ENCODE peak calls at places on chromosomes 4 and X, in eight cellular contexts. E is esophagus squamous epithelium; U is CD4-positive, alpha-beta T cell; V is gastrocnemius medialis; P is neural crest cell; F is fibroblast of pulmonary artery; R is lower lobe of right lung; A is AG04450. H is an unnamed sample.

GRCh38 chrX:81336455-81337144 is 134.7 kb downstream of the SH3BGRL start:
- DNase-seq in F (no peak), U (no peak), P (no peak), A (no peak), R (no peak), V (no peak), E (no peak), H (no peak)

GRCh38 chr4:107183155-107183774 is 147.2 kb upstream of the DKK2 start:
- DNase-seq in E (no peak), A (peak), U (no peak), P (peak), V (peak), F (peak), R (no peak), H (peak)

GRCh38 chr4:21726255-21726815 is 222.2 kb downstream of the KCNIP4 start:
- DNase-seq in R (no peak), F (peak), U (no peak), P (no peak), E (no peak), A (no peak), V (no peak), H (no peak)

GRCh38 chrX:41265615-41266014 is 68.3 kb upstream of the DDX3X start:
- DNase-seq in E (no peak), A (peak), U (peak), P (no peak), R (no peak), V (peak), F (peak), H (no peak)

GRCh38 chrX:130079824-130080406 is 30.4 kb downstream of the ELF4 start:
- DNase-seq in A (peak), R (no peak), E (no peak), P (peak), U (peak), V (peak), F (peak), H (peak)

GRCh38 chr4:3803946-3804345 is 37.8 kb downstream of the ADRA2C start:
- DNase-seq in F (no peak), P (no peak), R (peak), U (no peak), V (no peak), A (no peak), E (no peak), H (no peak)

GRCh38 chrX:10787264-10787663 is 166.9 kb upstream of the MID1 start:
- DNase-seq in F (no peak), A (no peak), P (no peak), E (no peak), V (no peak), R (no peak), U (no peak), H (no peak)

GRCh38 chrX:10470009-10470408 is 150.4 kb downstream of the MID1 start:
- DNase-seq in P (no peak), V (no peak), A (no peak), R (no peak), F (no peak), E (no peak), U (no peak), H (no peak)

GRCh38 chrX:150227321-150227860 is 135.7 kb upstream of the MAMLD1 start:
- DNase-seq in E (no peak), A (no peak), U (no peak), P (no peak), F (no peak), R (no peak), V (no peak), H (no peak)

GRCh38 chr4:17941731-17942130 is 79.8 kb downstream of the LCORL start:
- DNase-seq in V (no peak), E (no peak), A (no peak), U (no peak), R (no peak), P (no peak), F (peak), H (no peak)

GRCh38 chrX:122091571-122091970 is 1044.2 kb downstream of the GLUD2 start:
- DNase-seq in E (no peak), U (no peak), P (no peak), V (no peak), F (no peak), R (no peak), A (no peak), H (no peak)

GRCh38 chrX:122094611-122095010 is 1047.2 kb downstream of the GLUD2 start:
- DNase-seq in E (no peak), V (no peak), F (peak), P (no peak), R (no peak), A (no peak), U (no peak), H (no peak)

GRCh38 chrX:122087353-122087752 is 1039.9 kb downstream of the GLUD2 start:
- DNase-seq in P (no peak), A (no peak), V (no peak), F (peak), U (no peak), E (no peak), R (no peak), H (no peak)

DNA sequence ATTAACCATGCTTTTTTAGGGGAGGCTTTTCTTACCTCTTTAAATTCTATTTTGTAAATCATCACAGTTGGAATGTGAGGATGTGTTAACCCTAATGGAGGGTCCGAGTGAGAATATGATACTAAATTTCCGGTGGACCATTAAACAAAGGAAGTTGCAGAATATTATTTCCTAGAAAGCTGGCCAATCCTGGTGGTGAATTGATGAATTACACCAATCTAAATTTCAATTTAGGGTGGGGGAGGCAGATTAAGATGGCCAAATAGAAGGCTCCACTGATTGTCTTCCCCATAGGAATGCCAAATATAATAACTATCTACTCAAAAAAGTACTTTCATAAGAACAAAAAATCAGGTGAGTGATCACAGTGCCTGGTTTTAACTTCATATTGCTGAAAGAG is 1045.6 kb downstream of the GLUD2 start:
- DNase-seq in R (no peak), E (no peak), A (no peak), U (no peak), P (no peak), V (no peak), F (no peak), H (no peak)
- TF ChIP-seq CTCF in R (no peak), E (no peak), A (no peak), U (no peak), P (peak), V (no peak), F (no peak), H (no peak)

DNA sequence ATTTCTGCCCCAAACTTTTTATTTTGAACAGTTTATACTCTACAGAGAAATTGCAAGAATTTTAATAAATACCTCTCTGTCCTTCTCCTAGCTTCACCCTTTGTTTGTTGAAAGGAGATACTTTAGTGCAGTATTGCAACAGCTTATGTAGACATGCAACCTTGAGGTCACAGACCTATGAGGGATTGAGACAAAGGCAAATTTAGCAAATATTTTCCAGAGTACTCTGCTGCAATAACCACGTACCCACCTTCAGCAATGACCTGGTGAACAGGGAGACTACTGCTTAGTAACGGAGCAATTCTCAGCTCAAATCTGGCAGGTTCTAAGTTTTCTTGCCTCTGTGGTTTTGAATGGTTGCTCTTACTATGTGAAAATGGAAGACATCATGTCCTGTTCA is 13.2 kb downstream of the FGA start:
- DNase-seq in U (no peak), F (no peak), R (no peak), P (no peak), E (no peak), V (no peak), A (no peak), H (no peak)
- TF ChIP-seq CTCF in U (no peak), F (no peak), R (no peak), P (no peak), E (no peak), V (no peak), A (no peak), H (no peak)

GRCh38 chr4:177547985-177548384 is 105.7 kb upstream of the AGA start:
- DNase-seq in R (no peak), U (no peak), A (no peak), V (no peak), P (no peak), E (no peak), F (no peak), H (no peak)

GRCh38 chr4:177546745-177547144 is 104.5 kb upstream of the AGA start:
- DNase-seq in V (no peak), R (no peak), A (no peak), E (no peak), F (peak), U (no peak), P (no peak), H (no peak)
- TF ChIP-seq CTCF in V (no peak), R (no peak), A (peak), E (peak), F (peak), U (no peak), P (no peak), H (no peak)

DNA sequence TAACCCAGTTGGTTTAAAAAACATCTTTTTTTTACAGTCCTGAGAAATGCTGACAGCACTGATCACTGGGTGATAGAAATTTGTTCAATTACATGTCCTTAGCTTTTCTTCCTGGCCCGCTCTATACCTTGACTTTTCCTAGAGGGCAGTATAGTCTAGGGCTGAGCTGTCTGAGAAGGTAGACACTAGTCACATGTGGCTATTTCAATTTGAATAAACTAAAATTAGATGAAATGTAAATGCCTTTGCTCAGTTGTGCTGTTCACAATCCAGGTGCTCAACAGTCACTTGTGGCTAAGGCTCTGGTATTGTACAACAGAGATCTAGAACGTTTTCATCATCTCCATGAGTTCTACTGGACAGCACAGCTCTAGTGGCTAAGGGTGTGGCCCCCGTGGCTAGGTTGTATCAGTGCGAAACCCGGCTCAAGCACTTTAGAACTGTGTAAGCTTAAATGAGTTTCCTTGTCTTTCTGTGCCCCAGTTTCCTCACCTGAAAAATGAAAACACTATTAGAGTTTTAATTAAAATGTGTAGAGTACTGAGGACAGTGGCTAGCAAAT is 111.6 kb upstream of the WDR17 start:
- DNase-seq in A (no peak), R (no peak), E (no peak), V (no peak), U (no peak), P (no peak), F (no peak), H (no peak)
- TF ChIP-seq CTCF in A (no peak), R (no peak), E (no peak), V (no peak), U (no peak), P (peak), F (no peak), H (peak)

GRCh38 chr4:163554870-163555465 is 60.5 kb downstream of the TMA16 start:
- DNase-seq in U (no peak), P (no peak), R (no peak), A (no peak), E (no peak), V (no peak), F (peak), H (no peak)

GRCh38 chr4:163553146-163553545 is 58.7 kb downstream of the TMA16 start:
- DNase-seq in V (no peak), F (no peak), R (no peak), P (no peak), U (no peak), A (no peak), E (no peak), H (no peak)

GRCh38 chr4:163558539-163559044 is 64.1 kb downstream of the TMA16 start:
- DNase-seq in P (no peak), A (no peak), U (no peak), E (no peak), V (peak), R (peak), F (no peak), H (no peak)

GRCh38 chr4:163556650-163557391 is 62.3 kb downstream of the TMA16 start:
- DNase-seq in R (no peak), E (no peak), V (no peak), A (no peak), U (no peak), P (no peak), F (no peak), H (no peak)

GRCh38 chr4:163556169-163556568 is 61.7 kb downstream of the TMA16 start:
- DNase-seq in P (no peak), V (no peak), F (no peak), R (no peak), E (no peak), A (no peak), U (no peak), H (no peak)
- TF ChIP-seq CTCF in P (peak), V (no peak), F (no peak), R (peak), E (no peak), A (peak), U (peak), H (no peak)

GRCh38 chr4:153234923-153235322 is 30.7 kb downstream of the TRIM2 start:
- DNase-seq in R (no peak), F (peak), E (no peak), U (no peak), P (no peak), V (no peak), A (no peak), H (no peak)
- TF ChIP-seq CTCF in R (no peak), F (no peak), E (no peak), U (no peak), P (no peak), V (no peak), A (no peak), H (no peak)

GRCh38 chr4:100935090-100935489 is 412.2 kb downstream of the PPP3CA start:
- DNase-seq in E (no peak), R (no peak), P (no peak), A (no peak), U (no peak), V (no peak), F (peak), H (no peak)
- TF ChIP-seq CTCF in E (peak), R (no peak), P (peak), A (peak), U (peak), V (no peak), F (peak), H (no peak)

GRCh38 chr4:74190919-74191397 is 33.0 kb downstream of the MTHFD2L start:
- DNase-seq in V (no peak), R (no peak), E (no peak), A (no peak), F (no peak), U (no peak), P (no peak), H (no peak)

GRCh38 chr4:74190332-74190731 is 32.4 kb downstream of the MTHFD2L start:
- DNase-seq in R (no peak), A (no peak), P (no peak), V (no peak), F (no peak), U (no peak), E (no peak), H (no peak)

GRCh38 chr4:74188912-74189311 is 31.0 kb downstream of the MTHFD2L start:
- DNase-seq in V (no peak), U (no peak), E (no peak), F (no peak), P (no peak), A (no peak), R (no peak), H (no peak)

DNA sequence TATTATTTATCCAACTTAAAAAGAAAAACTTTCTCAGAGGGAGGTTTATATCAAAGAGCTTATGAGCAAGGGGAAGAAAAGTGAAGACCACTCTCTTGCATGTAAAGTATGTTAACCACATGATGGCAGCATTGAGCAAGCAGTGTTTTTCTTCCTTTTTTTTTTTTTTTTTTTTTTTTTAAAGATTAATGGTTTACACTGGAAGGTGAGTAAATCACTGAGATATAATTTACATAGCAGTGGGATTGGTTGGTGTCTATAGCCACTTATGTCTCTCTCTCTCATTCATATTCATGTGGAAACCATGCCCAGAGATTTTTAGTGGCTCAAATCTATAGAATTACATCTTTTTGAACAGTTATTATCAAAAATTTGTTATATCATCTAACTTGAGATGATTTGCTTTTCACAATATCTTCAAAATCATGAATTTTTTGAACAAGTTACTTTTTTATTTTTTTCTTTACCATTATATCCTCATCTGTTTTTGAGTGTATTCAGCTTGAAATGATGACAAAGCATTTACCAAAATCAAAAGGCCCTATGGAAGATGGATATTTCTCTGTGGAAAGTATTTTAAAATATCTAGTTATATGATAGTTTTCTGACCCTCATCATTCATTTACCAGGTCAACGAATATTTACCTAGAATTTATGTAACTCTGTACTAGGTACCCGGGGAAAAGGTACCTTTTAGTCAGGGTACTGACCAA is 31.6 kb downstream of the MTHFD2L start:
- DNase-seq in F (peak), V (no peak), R (no peak), E (no peak), A (peak), P (no peak), U (no peak), H (peak)
- TF ChIP-seq CTCF in F (peak), V (peak), R (peak), E (peak), A (peak), P (peak), U (peak), H (peak)

DNA sequence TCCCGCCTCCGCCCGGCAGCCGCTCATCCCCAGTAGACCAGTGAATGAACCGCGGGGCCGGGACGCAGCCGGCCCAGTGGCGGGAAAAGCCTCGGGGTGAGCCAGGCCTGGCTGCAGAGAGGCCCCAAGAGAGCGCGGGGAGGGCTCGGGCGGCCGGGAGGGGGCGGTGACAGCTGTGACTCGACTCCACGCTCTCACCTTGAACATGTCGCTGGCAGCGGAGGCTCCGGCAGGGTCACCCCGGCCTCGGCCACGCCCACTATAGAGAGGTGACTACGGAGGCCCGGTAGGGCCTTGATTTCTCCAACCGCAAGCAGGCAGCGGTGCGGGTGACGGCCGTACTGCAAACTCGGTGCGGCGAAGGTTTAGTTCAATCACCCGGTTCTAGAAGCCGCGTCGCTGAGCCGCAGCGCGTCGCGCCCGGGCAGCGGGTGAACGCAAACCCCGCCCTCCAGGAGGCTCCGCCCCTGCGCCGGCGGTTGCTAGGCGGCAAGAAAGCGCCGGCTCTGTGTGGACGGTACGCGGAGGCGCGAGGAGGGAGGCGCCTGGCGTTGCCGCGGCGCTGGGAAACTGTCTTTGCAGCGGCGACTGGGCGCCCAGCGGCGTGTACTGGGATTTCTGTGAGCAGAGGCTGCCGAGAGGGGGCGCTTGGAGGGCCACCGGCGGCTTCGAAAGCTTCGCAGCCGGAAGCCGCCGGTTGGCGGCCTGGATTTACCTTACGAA is at the start of the genes APOO and CXorf58:
- DNase-seq in F (peak), V (peak), R (peak), A (peak), E (peak), U (peak), P (peak), H (peak)
- TF ChIP-seq CTCF in F (peak), V (peak), R (peak), A (peak), E (peak), U (peak), P (peak), H (peak)

GRCh38 chrX:23792861-23793553 is 10.0 kb downstream of the SAT1 start:
- DNase-seq in A (no peak), P (no peak), F (no peak), V (no peak), E (no peak), R (no peak), U (no peak), H (peak)

GRCh38 chrX:23799469-23800065 is 16.6 kb downstream of the SAT1 start:
- DNase-seq in R (no peak), U (no peak), P (no peak), F (peak), A (no peak), E (no peak), V (no peak), H (no peak)

GRCh38 chrX:23802431-23802830 is 19.5 kb downstream of the SAT1 start:
- DNase-seq in R (no peak), F (no peak), U (no peak), P (no peak), E (no peak), A (no peak), V (no peak), H (no peak)

DNA sequence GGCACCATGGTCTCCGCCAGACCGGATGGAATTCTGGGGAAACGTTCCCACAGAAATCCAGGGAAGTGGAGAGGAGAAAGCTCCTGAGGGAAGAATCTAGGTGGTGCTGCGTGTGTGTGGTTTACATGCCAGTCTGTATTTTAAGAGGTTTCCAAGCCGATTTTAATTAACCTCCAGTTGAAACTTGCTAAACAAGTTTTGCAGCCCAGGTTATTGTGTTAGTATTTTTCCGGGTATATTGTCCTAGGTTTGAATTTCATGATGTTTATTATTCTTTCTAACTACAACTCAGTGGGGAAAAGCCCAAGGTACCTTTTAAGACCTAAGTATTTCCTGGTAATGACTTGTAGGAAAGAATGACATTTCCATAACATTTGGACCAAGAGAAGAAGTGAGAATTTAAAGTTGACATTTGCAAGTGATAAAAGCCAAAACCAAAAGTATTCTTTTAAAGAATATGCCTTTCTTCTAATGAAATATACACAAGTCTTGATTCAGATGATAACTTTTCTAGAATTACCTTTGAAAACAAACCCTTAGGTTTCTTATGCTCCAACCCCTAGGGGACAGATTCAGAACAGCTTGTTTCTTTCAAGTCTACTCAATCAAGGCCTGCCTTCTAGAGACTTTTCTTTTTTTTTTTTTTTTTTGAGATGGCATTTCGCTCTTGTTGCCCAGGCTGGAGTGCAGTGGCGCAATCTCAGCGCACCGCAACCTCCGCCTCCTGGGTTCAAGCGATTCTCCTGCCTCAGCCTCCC is 14.6 kb downstream of the SAT1 start:
- DNase-seq in R (no peak), A (no peak), V (no peak), P (no peak), E (no peak), F (no peak), U (no peak), H (no peak)
- TF ChIP-seq CTCF in R (no peak), A (no peak), V (no peak), P (peak), E (peak), F (no peak), U (no peak), H (no peak)